ENCODE peak calls at places on chromosomes 2 and 18, in five cellular contexts. One of them, this sample, is unnamed.

GRCh38 chr18:24027156-24027555 is 12.6 kb downstream of the TTC39C start:
- DNase-seq in fibroblast of lung: peak
- DNase-seq in IMR-90: peak
- DNase-seq in MM.1S: no peak
- DNase-seq in adipocyte: peak
- DNase-seq in this sample: peak

GRCh38 chr18:2494921-2495320 is 76.4 kb downstream of the METTL4 start:
- DNase-seq in fibroblast of lung: no peak
- DNase-seq in IMR-90: peak
- DNase-seq in MM.1S: no peak
- DNase-seq in adipocyte: no peak
- DNase-seq in this sample: no peak

GRCh38 chr2:64652231-64653173 is 1.2 kb downstream of the SERTAD2 start:
- DNase-seq in fibroblast of lung: peak
- DNase-seq in IMR-90: peak
- DNase-seq in MM.1S: peak
- DNase-seq in adipocyte: peak
- DNase-seq in this sample: peak

GRCh38 chr2:152578573-152578972 is 138.7 kb downstream of the PRPF40A start:
- DNase-seq in fibroblast of lung: no peak
- DNase-seq in IMR-90: no peak
- DNase-seq in MM.1S: no peak
- DNase-seq in adipocyte: no peak
- DNase-seq in this sample: no peak

GRCh38 chr18:74288730-74289129 is 3.0 kb downstream of the CYB5A start:
- DNase-seq in fibroblast of lung: no peak
- DNase-seq in IMR-90: no peak
- DNase-seq in MM.1S: no peak
- DNase-seq in adipocyte: no peak
- DNase-seq in this sample: peak

GRCh38 chr2:42367835-42368234 is 6.8 kb upstream of the COX7A2L start:
- DNase-seq in fibroblast of lung: peak
- DNase-seq in IMR-90: peak
- DNase-seq in MM.1S: no peak
- DNase-seq in adipocyte: peak
- DNase-seq in this sample: no peak

GRCh38 chr2:120531863-120532600 is 186.1 kb downstream of the INHBB start:
- DNase-seq in fibroblast of lung: peak
- DNase-seq in IMR-90: no peak
- DNase-seq in MM.1S: no peak
- DNase-seq in adipocyte: peak
- DNase-seq in this sample: no peak

GRCh38 chr2:34747643-34748042 is 1148.5 kb upstream of the FAM98A start:
- DNase-seq in fibroblast of lung: no peak
- DNase-seq in IMR-90: no peak
- DNase-seq in MM.1S: no peak
- DNase-seq in adipocyte: no peak
- DNase-seq in this sample: no peak

GRCh38 chr2:2546046-2546445 is 215.0 kb upstream of the MYT1L start:
- DNase-seq in fibroblast of lung: no peak
- DNase-seq in IMR-90: no peak
- DNase-seq in MM.1S: no peak
- DNase-seq in adipocyte: no peak
- DNase-seq in this sample: no peak

GRCh38 chr2:241843321-241844065 is 15.2 kb downstream of the PDCD1 start:
- DNase-seq in fibroblast of lung: no peak
- DNase-seq in IMR-90: no peak
- DNase-seq in MM.1S: no peak
- DNase-seq in adipocyte: no peak
- DNase-seq in this sample: no peak

GRCh38 chr18:63318882-63319382 is 637 bp downstream of the BCL2 start:
- DNase-seq in fibroblast of lung: no peak
- DNase-seq in IMR-90: no peak
- DNase-seq in MM.1S: peak
- DNase-seq in adipocyte: peak
- DNase-seq in this sample: no peak

GRCh38 chr2:227472265-227473018 is 486 bp downstream of the AGFG1 start:
- DNase-seq in fibroblast of lung: no peak
- DNase-seq in IMR-90: no peak
- DNase-seq in MM.1S: peak
- DNase-seq in adipocyte: peak
- DNase-seq in this sample: peak

GRCh38 chr2:239378021-239378917 is 22.6 kb downstream of the HDAC4 start:
- DNase-seq in fibroblast of lung: no peak
- DNase-seq in IMR-90: no peak
- DNase-seq in MM.1S: no peak
- DNase-seq in adipocyte: no peak
- DNase-seq in this sample: no peak

GRCh38 chr2:120933693-120934092 is 198.0 kb downstream of the GLI2 start:
- DNase-seq in fibroblast of lung: no peak
- DNase-seq in IMR-90: no peak
- DNase-seq in MM.1S: no peak
- DNase-seq in adipocyte: no peak
- DNase-seq in this sample: no peak

GRCh38 chr2:84971799-84972790 is 1.1 kb downstream of the KCMF1 start:
- DNase-seq in fibroblast of lung: peak
- DNase-seq in IMR-90: peak
- DNase-seq in MM.1S: peak
- DNase-seq in adipocyte: peak
- DNase-seq in this sample: peak

GRCh38 chr2:2107140-2107539 is 223.9 kb downstream of the MYT1L start:
- DNase-seq in fibroblast of lung: no peak
- DNase-seq in IMR-90: no peak
- DNase-seq in MM.1S: no peak
- DNase-seq in adipocyte: no peak
- DNase-seq in this sample: no peak

GRCh38 chr2:55057474-55057873 is 7.2 kb upstream of the RTN4 start:
- DNase-seq in fibroblast of lung: no peak
- DNase-seq in IMR-90: no peak
- DNase-seq in MM.1S: no peak
- DNase-seq in adipocyte: no peak
- DNase-seq in this sample: peak

GRCh38 chr2:177670791-177671528 is 278.4 kb downstream of the AGPS start:
- DNase-seq in fibroblast of lung: no peak
- DNase-seq in IMR-90: no peak
- DNase-seq in MM.1S: no peak
- DNase-seq in adipocyte: no peak
- DNase-seq in this sample: no peak

GRCh38 chr18:50507120-50507590 is 52.7 kb upstream of the MAPK4 start:
- DNase-seq in fibroblast of lung: peak
- DNase-seq in IMR-90: no peak
- DNase-seq in MM.1S: peak
- DNase-seq in adipocyte: peak
- DNase-seq in this sample: peak

GRCh38 chr2:28175028-28175427 is 217.6 kb upstream of the FOSL2 start:
- DNase-seq in fibroblast of lung: no peak
- DNase-seq in IMR-90: no peak
- DNase-seq in MM.1S: no peak
- DNase-seq in adipocyte: no peak
- DNase-seq in this sample: peak

GRCh38 chr2:127626917-127627739 is 18.8 kb upstream of the GPR17 start:
- DNase-seq in fibroblast of lung: no peak
- DNase-seq in IMR-90: no peak
- DNase-seq in MM.1S: no peak
- DNase-seq in adipocyte: no peak
- DNase-seq in this sample: no peak

GRCh38 chr18:58102020-58102419 is 58.0 kb downstream of the NEDD4L start:
- DNase-seq in fibroblast of lung: no peak
- DNase-seq in IMR-90: no peak
- DNase-seq in MM.1S: no peak
- DNase-seq in adipocyte: no peak
- DNase-seq in this sample: no peak
- H3K9ac ChIP-seq in fibroblast of lung: no peak
- H3K9ac ChIP-seq in IMR-90: no peak
- H3K9ac ChIP-seq in MM.1S: no peak
- H3K9ac ChIP-seq in adipocyte: no peak
- H3K9ac ChIP-seq in this sample: no peak

GRCh38 chr2:111534816-111535803 is 348.9 kb downstream of the ANAPC1 start:
- DNase-seq in fibroblast of lung: peak
- DNase-seq in IMR-90: peak
- DNase-seq in MM.1S: peak
- DNase-seq in adipocyte: peak
- DNase-seq in this sample: no peak
- H3K9ac ChIP-seq in fibroblast of lung: no peak
- H3K9ac ChIP-seq in IMR-90: peak
- H3K9ac ChIP-seq in MM.1S: peak
- H3K9ac ChIP-seq in adipocyte: peak
- H3K9ac ChIP-seq in this sample: no peak

DNA sequence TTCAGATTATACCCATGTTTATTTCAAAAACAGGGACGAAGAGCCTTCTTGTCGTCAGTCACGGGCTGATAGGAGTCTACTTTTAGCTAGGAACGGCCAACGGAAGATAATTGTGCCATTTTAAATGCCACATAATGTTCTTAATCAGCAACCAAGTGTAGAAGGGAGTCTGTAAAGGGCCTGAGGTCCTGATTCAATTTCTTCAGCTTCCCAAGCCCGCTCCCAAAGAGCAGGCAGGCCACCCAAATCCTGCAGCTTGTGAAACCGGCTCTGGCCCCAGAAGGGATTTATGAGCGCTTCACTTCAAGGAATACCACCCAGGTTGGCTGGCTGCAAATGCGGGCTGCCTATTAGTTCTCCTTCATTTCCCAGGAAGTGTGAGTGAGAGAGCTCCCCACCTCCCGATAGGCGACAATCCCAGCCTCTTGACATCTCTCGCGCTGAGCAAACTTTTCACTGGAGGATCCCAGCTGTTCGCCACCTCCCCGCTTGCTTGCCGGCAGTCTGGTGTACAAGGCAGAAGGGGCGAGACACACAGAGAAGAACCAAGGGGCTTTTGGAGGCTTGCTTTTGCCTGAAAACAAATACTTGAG is 272.9 kb downstream of the CDH20 start:
- DNase-seq in fibroblast of lung: peak
- DNase-seq in IMR-90: peak
- DNase-seq in MM.1S: no peak
- DNase-seq in adipocyte: no peak
- DNase-seq in this sample: peak
- H3K9ac ChIP-seq in fibroblast of lung: peak
- H3K9ac ChIP-seq in IMR-90: peak
- H3K9ac ChIP-seq in MM.1S: no peak
- H3K9ac ChIP-seq in adipocyte: peak
- H3K9ac ChIP-seq in this sample: no peak

DNA sequence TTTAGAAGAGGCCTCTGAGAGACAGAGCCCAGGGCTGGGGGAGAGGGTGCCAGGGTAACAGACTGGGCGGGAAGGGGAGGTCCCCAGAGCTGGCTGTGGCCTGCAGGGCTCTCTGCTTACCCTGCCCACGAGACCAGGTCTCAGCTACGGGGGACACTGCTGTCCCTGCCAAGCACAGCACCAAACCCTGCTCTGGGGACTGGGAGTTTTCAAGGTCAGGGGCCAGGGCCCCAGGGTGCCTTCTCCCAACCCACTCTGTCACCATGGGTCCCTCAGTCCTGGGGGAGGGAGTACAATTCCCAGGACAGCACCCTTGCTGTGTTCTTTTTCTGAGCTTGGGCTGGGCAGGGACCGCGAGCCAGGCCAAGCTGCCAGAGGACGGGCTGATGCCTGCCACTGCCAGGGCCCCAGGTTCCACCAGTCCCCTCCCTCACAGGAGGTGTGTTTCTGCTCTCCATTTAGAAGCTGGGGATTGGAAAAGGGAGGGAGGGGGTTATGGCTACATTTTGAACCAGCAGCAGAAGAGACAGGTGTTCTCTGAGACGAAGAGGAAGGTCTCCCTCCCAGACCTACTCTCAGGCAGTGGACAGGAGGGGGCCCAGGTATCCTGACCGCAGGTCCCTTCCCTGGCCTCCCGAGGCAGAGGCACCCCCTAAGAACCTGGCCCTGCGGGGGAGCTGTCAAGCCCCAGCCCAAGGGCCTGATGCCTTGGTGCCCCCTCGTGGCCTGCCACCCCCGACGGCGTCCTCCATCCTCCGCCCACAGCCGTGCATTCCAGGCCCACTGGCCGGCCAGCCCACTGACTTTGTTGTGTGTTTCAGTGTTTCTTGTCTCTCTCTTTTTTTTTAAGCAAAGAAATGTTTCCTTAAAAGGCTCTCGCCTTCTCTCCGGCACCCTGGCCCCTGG is 80.4 kb downstream of the TNS1 start:
- DNase-seq in fibroblast of lung: peak
- DNase-seq in IMR-90: peak
- DNase-seq in MM.1S: no peak
- DNase-seq in adipocyte: peak
- DNase-seq in this sample: no peak
- H3K9ac ChIP-seq in fibroblast of lung: no peak
- H3K9ac ChIP-seq in IMR-90: peak
- H3K9ac ChIP-seq in MM.1S: no peak
- H3K9ac ChIP-seq in adipocyte: peak
- H3K9ac ChIP-seq in this sample: no peak

DNA sequence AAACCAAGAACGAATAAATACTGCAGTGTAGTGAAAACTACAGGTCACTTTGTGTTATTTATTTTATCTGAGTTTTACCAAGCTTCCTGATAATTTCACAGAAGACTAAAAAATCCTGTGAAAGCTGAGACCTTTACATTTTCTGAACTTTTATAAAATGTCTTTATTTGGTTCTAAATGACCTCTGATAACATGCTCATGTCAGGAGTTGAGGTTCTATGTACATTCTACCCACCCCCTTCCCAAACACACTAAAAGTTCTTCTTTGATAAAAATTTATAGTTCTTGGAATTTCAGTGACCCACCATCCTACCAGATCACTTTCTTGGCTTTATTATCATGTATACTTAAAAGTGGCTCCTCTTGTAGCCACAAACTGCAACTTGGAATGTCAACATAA is 463.1 kb downstream of the PIK3C3 start:
- DNase-seq in fibroblast of lung: no peak
- DNase-seq in IMR-90: no peak
- DNase-seq in MM.1S: no peak
- DNase-seq in adipocyte: no peak
- DNase-seq in this sample: no peak
- H3K9ac ChIP-seq in fibroblast of lung: no peak
- H3K9ac ChIP-seq in IMR-90: no peak
- H3K9ac ChIP-seq in MM.1S: no peak
- H3K9ac ChIP-seq in adipocyte: no peak
- H3K9ac ChIP-seq in this sample: no peak

GRCh38 chr2:170222298-170222697 is 44.4 kb downstream of the MYO3B start:
- DNase-seq in fibroblast of lung: peak
- DNase-seq in IMR-90: peak
- DNase-seq in MM.1S: no peak
- DNase-seq in adipocyte: peak
- DNase-seq in this sample: peak
- H3K9ac ChIP-seq in fibroblast of lung: no peak
- H3K9ac ChIP-seq in IMR-90: peak
- H3K9ac ChIP-seq in MM.1S: no peak
- H3K9ac ChIP-seq in adipocyte: no peak
- H3K9ac ChIP-seq in this sample: no peak

GRCh38 chr2:134377730-134378129 is 123.9 kb downstream of the MGAT5 start:
- DNase-seq in fibroblast of lung: no peak
- DNase-seq in IMR-90: no peak
- DNase-seq in MM.1S: no peak
- DNase-seq in adipocyte: no peak
- DNase-seq in this sample: peak
- H3K9ac ChIP-seq in fibroblast of lung: no peak
- H3K9ac ChIP-seq in IMR-90: no peak
- H3K9ac ChIP-seq in MM.1S: no peak
- H3K9ac ChIP-seq in adipocyte: no peak
- H3K9ac ChIP-seq in this sample: no peak

This sample was measured in trophoblast cell.